ENCODE peak calls at places on chromosomes 3 and 15, in four cellular contexts. D is GM12878, J is K562, Q is SK-N-SH. C is an unnamed sample.

GRCh38 chr3:11452988-11453847 is 181.0 kb downstream of the ATG7 start:
- DNase-seq in D (no peak), J (no peak), Q (no peak), C (no peak)

GRCh38 chr15:62976301-62976842 is 66.2 kb upstream of the TPM1 start:
- DNase-seq in Q (no peak), D (no peak), J (no peak), C (no peak)

GRCh38 chr3:114839476-114839875 is 307.6 kb downstream of the ZBTB20 start:
- DNase-seq in J (no peak), Q (no peak), D (no peak), C (no peak)

GRCh38 chr15:42203891-42204290 is 4.2 kb downstream of the VPS39 start:
- DNase-seq in Q (no peak), J (no peak), D (no peak), C (no peak)

GRCh38 chr15:74453925-74454763 is 6.8 kb downstream of the UBL7 start:
- DNase-seq in J (no peak), D (no peak), Q (no peak), C (no peak)

GRCh38 chr15:57591822-57592367 is at the start of gene MYZAP:
- DNase-seq in Q (peak; percentile 89), D (no peak), J (peak; percentile 90), C (no peak)

GRCh38 chr15:81327526-81327925 is 3.6 kb upstream of the STARD5 start:
- DNase-seq in J (no peak), Q (no peak), D (no peak), C (no peak)

GRCh38 chr3:186073641-186074040 is 35.2 kb downstream of the ETV5 start:
- DNase-seq in D (no peak), J (no peak), Q (no peak), C (no peak)

GRCh38 chr3:24242012-24242698 is 252.5 kb downstream of the THRB start:
- DNase-seq in D (no peak), Q (no peak), J (no peak), C (no peak)

GRCh38 chr3:139541156-139541897 is 1.8 kb upstream of the RBP1 start:
- DNase-seq in Q (peak; percentile 41), D (no peak), J (no peak), C (no peak)

GRCh38 chr3:140695361-140696061 is 17.6 kb downstream of the TRIM42 start:
- DNase-seq in J (no peak), Q (no peak), D (no peak), C (no peak)

GRCh38 chr3:150936693-150937092 is 31.5 kb upstream of the MINDY4B start:
- DNase-seq in Q (no peak), D (no peak), J (no peak), C (no peak)

GRCh38 chr15:56857828-56858227 is 60.6 kb upstream of the TCF12 start:
- DNase-seq in Q (no peak), J (no peak), D (no peak), C (no peak)

GRCh38 chr3:197494366-197495058 is 61.3 kb downstream of the BDH1 start:
- DNase-seq in Q (no peak), D (no peak), J (no peak), C (no peak)

GRCh38 chr15:70327328-70328136 is 229.8 kb upstream of the TLE3 start:
- DNase-seq in Q (no peak), D (no peak), J (no peak), C (peak; percentile 39)

GRCh38 chr3:184171562-184171961 is 3.1 kb upstream of the AP2M1 start:
- DNase-seq in D (no peak), Q (no peak), J (peak; percentile 71), C (no peak)

GRCh38 chr3:121651684-121652083 is 9.0 kb downstream of the HCLS1 start:
- DNase-seq in Q (no peak), D (no peak), J (no peak), C (no peak)

GRCh38 chr3:57733790-57734189 is 22.3 kb upstream of the SLMAP start:
- DNase-seq in D (no peak), Q (no peak), J (no peak), C (no peak)

GRCh38 chr15:57592426-57592825 is 722 bp downstream of the MYZAP start:
- DNase-seq in D (no peak), Q (peak; percentile 22), J (no peak), C (no peak)

GRCh38 chr15:62150445-62150844 is 14.6 kb downstream of the C2CD4B start:
- DNase-seq in D (no peak), Q (no peak), J (no peak), C (no peak)

GRCh38 chr15:66278061-66278460 is 15.3 kb upstream of the DIS3L start:
- DNase-seq in Q (no peak), D (no peak), J (no peak), C (no peak)

GRCh38 chr15:98649996-98650870 is 1.9 kb downstream of the IGF1R start:
- DNase-seq in J (no peak), Q (peak; percentile 56), D (no peak), C (no peak)

GRCh38 chr3:15860014-15860934 is 62.5 kb upstream of the ANKRD28 start:
- DNase-seq in J (peak; percentile 34), D (no peak), Q (peak; percentile 58), C (peak; percentile 80)

GRCh38 chr3:46981932-46982471 is 2.5 kb downstream of the NBEAL2 start:
- DNase-seq in Q (no peak), J (no peak), D (no peak), C (no peak)

GRCh38 chr15:68271854-68272471 is 5.6 kb upstream of the FEM1B start:
- DNase-seq in J (no peak), Q (peak; percentile 51), D (no peak), C (no peak)

GRCh38 chr15:51837784-51838183 is 8.3 kb downstream of the TMOD3 start:
- DNase-seq in J (no peak), Q (no peak), D (peak; percentile 53), C (no peak)

GRCh38 chr3:129617381-129618185 is 11.1 kb upstream of the PLXND1 start:
- DNase-seq in Q (no peak), D (no peak), J (no peak), C (no peak)

GRCh38 chr3:14523792-14524191 is 16.4 kb downstream of the GRIP2 start:
- DNase-seq in Q (no peak), J (no peak), D (no peak), C (no peak)

GRCh38 chr3:164095279-164095678 is 983.0 kb downstream of the SI start:
- DNase-seq in Q (no peak), J (no peak), D (no peak), C (no peak)

GRCh38 chr3:65831733-65832425 is 206.8 kb downstream of the MAGI1 start:
- DNase-seq in Q (peak; percentile 17), J (no peak), D (no peak), C (no peak)

GRCh38 chr3:30786360-30786759 is 108.1 kb downstream of the GADL1 start:
- DNase-seq in J (no peak), Q (peak; percentile 1), D (no peak), C (no peak)

GRCh38 chr15:68400066-68400456 is 31.9 kb downstream of the ITGA11 start:
- DNase-seq in D (no peak), J (no peak), Q (no peak), C (no peak)

GRCh38 chr15:39947401-39948197 is 13.7 kb downstream of the EIF2AK4 start:
- DNase-seq in J (no peak), Q (no peak), D (no peak), C (no peak)

GRCh38 chr15:39946862-39947261 is 12.9 kb downstream of the EIF2AK4 start:
- DNase-seq in J (no peak), Q (no peak), D (no peak), C (no peak)

GRCh38 chr15:39942101-39942752 is 8.3 kb downstream of the EIF2AK4 start:
- DNase-seq in D (no peak), Q (no peak), J (no peak), C (no peak)

GRCh38 chr15:39942753-39943150 is 8.8 kb downstream of the EIF2AK4 start:
- DNase-seq in J (no peak), D (no peak), Q (no peak), C (no peak)

GRCh38 chr15:39944711-39945110 is 10.8 kb downstream of the EIF2AK4 start:
- DNase-seq in D (no peak), J (no peak), Q (no peak), C (no peak)
- TF ChIP-seq NRF1 in D (no peak), J (no peak), Q (no peak), C (no peak)

DNA sequence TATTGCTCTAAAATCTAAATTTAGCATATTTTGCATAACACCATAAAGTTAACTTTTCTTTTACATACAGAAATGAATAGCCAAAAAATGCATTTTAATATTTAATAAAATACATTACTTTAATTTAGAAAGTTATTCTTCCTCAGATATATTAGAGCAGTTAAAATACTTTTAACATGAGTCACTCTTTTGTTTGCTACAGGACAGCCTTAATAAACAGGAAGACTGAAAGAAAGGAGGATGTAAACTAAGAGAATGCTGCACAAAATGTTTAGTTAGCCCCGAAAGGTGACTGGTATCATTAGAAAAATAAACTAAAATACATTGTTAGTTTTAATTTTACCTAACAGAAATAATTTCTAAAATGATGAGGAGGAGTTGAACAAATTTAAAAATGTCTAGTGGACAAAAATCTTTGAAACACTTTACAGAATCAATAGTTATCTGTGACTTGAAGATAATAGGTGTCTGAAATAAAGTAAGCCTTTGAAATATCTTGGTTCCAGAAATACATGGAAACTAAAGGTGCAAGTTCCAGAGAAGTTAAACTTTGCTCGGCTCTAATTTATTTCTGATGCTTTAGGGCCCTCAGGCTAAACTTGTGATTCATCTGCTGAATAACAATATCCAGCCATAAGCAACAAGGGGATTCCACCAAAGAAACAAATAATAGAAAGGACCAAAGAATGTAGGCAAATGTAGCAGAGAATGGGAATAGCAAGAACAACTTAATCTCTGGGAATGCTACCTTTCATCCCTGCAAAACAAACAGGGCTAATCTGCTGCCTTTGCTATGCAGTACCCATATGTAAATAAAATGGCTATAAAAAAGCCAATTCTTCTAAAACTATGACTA is 138.3 kb upstream of the UBP1 start:
- DNase-seq in J (no peak), Q (no peak), D (no peak), C (no peak)
- H3K27ac ChIP-seq in J (no peak overlapping the region), Q (no peak overlapping the region), D (no peak overlapping the region), C (no peak overlapping the region)

DNA sequence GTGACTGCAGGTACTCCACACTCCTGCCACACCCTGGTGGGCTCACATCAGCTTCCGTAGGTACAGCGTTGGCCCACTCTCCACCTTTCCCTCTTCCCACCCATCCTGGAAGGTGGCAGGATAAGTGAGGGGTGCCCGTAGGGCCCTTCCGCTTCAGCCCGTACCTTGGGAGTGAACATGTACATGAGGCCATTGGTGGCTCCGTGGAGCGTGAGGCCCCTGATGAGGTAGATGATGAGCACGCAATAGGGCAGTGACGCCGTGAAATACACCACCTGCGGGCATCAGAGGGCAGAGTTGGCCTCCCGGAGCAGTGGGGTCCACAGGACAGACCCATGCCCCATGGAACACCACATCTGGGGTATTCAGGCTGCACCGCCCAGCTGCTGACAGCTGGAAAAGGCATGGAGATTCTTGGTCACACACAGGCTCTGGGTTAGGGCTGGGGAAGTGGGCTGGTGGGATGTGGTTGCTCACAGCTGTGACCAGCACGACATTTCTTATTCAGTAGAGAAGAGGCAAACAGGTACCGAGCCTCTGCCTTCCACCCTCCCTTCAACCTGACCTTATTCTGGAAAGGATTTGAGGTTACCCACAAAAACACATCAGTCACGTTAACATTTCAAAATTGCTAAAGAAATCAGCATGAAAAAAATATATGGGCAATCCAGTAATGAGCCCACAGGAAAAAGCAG is 23.8 kb downstream of the SLC6A20 start:
- DNase-seq in D (no peak), J (no peak), Q (no peak), C (no peak)
- TF ChIP-seq NRF1 in D (no peak), J (no peak), Q (no peak), C (no peak)

DNA sequence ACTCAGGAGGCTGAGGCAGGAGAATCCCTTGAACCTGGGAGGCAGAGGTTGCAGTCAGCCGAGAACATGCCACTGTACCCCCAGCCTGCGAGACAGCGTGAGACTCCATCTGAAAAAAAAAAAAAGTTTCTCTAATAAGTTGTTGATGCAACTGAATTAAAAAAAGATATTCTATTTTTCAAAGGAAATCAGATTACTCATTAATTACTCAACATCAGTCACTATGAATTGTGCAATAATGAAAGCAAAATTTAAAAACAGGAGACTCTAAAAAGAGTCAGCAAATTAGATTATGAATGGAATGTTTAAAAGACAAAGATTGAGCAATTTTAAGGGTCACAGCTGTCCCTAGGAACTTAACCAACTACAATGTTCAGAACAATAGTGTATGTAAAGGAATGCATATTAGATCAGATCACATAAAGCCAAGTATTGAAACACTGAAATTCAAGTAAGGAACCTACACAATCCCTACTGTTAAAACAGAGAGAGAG is 60.2 kb upstream of the SLC4A7 start:
- DNase-seq in J (no peak), D (no peak), Q (no peak), C (no peak)
- H3K27ac ChIP-seq in J (no peak overlapping the region), D (no peak overlapping the region), Q (no peak overlapping the region), C (no peak overlapping the region)